ENCODE peak calls at places on chromosomes 12 and 14, in six cellular contexts. O is fibroblast of pulmonary artery, H is mucosa of descending colon, G is uterus, C is GM23338, X is AG04450. I is an unnamed sample.
A peak's percentile ranks its signal among the peaks of the same experiment; 100 is the strongest.

GRCh38 chr12:58981961-58982360 is 61.7 kb upstream of the LRIG3 start:
- DNase-seq in O (no peak), C (no peak), X (no peak), G (no peak), H (no peak), I (no peak)

GRCh38 chr14:94827711-94828505 is 58.0 kb upstream of the GSC start:
- DNase-seq in X (no peak), H (no peak), O (no peak), C (no peak), G (peak; percentile 64), I (no peak)

GRCh38 chr14:94346841-94347240 is 23.7 kb upstream of the SERPINA6 start:
- DNase-seq in X (no peak), O (no peak), C (no peak), H (no peak), G (no peak), I (no peak)

GRCh38 chr14:104154246-104154645 is 15.9 kb downstream of the KIF26A start:
- DNase-seq in G (no peak), C (no peak), H (no peak), X (no peak), O (no peak), I (no peak)

GRCh38 chr12:119704065-119704747 is 36.3 kb downstream of the PRKAB1 start:
- DNase-seq in H (no peak), G (no peak), X (no peak), C (no peak), O (peak; percentile 22), I (peak; percentile 65)

GRCh38 chr12:79618848-79619404 is 71.8 kb downstream of the PAWR start:
- DNase-seq in X (no peak), H (no peak), C (no peak), G (no peak), O (peak; percentile 40), I (no peak)

GRCh38 chr12:65074932-65075331 is 46.2 kb downstream of the WIF1 start:
- DNase-seq in O (no peak), X (no peak), G (no peak), C (peak; percentile 47), H (no peak), I (no peak)

GRCh38 chr14:41642402-41643195 is 35.9 kb downstream of the LRFN5 start:
- DNase-seq in H (no peak), X (no peak), G (no peak), O (peak; percentile 36), C (peak; percentile 41), I (peak; percentile 17)

GRCh38 chr14:59085207-59085739 is 103.2 kb upstream of the DAAM1 start:
- DNase-seq in G (no peak), O (no peak), X (no peak), C (peak; percentile 16), H (no peak), I (no peak)

GRCh38 chr14:32370720-32371119 is 41.6 kb downstream of the AKAP6 start:
- DNase-seq in H (no peak), G (no peak), X (peak; percentile 43), O (peak; percentile 67), C (no peak), I (peak; percentile 85)

GRCh38 chr12:119669744-119670472 is 2.0 kb downstream of the PRKAB1 start:
- DNase-seq in G (no peak), O (no peak), H (peak; percentile 71), C (no peak), X (no peak), I (no peak)

GRCh38 chr12:47882796-47883546 is 21.8 kb downstream of the VDR start:
- DNase-seq in O (no peak), H (peak; percentile 74), G (no peak), X (no peak), C (peak; percentile 11), I (no peak)

GRCh38 chr12:105357162-105357691 is 26.7 kb downstream of the C12orf75 start:
- DNase-seq in C (no peak), G (no peak), O (no peak), H (no peak), X (no peak), I (no peak)

GRCh38 chr12:122870867-122871664 is 24.9 kb downstream of the VPS37B start:
- DNase-seq in O (peak; percentile 65), X (no peak), H (peak; percentile 62), G (peak; percentile 20), C (no peak), I (peak; percentile 74)

GRCh38 chr12:106192659-106193403 is 54.1 kb upstream of the NUAK1 start:
- DNase-seq in G (no peak), O (no peak), X (no peak), H (no peak), C (no peak), I (no peak)

GRCh38 chr12:96652870-96653269 is 163.5 kb downstream of the CFAP54 start:
- DNase-seq in O (no peak), X (no peak), C (no peak), G (no peak), H (no peak), I (no peak)

DNA sequence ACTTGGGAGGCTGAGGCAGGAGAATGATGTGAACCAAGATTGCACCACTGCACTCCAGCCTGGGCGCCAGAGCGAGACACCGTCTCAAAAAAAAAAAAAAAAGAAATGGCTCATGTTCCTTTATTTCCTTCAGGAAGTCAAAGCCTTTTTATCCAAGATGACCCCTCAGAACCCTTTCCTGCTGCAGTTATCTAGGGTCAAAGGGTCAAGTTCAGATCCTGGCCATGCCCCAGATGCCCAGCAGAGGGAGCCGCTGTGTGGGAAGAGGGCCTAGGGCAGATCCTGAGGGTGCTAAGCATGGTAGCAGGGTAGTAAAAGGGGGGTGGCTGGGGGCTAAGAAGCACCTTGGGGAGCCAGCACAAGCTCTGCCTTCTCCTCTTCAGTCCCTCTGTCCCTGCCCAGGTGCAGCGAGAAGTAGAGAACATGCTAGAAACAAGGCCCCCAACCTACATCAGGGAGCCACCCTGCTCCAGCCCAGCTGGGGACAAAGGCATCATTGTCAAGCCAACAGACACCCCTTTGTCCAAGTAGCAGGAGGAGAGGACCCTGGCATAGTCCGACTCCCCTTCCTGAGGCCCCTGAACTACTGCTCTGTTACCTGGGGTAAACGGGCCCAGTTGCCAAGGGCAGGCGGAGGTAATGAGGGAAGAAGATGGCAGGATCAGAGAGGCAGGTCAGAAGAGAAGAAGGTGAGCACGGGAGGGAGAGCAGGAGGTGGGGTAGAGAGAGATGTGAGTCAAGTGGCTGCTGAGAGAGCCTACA is 6.5 kb downstream of the NFE2 start:
- DNase-seq in G (peak; percentile 32), X (no peak), C (peak; percentile 89), O (peak; percentile 36), H (peak; percentile 74), I (peak; percentile 41)
- TF ChIP-seq CTCF in G (peak; percentile 43), X (peak; percentile 82), C (peak; percentile 97), O (peak; percentile 88), H (peak; percentile 59), I (peak; percentile 96)

DNA sequence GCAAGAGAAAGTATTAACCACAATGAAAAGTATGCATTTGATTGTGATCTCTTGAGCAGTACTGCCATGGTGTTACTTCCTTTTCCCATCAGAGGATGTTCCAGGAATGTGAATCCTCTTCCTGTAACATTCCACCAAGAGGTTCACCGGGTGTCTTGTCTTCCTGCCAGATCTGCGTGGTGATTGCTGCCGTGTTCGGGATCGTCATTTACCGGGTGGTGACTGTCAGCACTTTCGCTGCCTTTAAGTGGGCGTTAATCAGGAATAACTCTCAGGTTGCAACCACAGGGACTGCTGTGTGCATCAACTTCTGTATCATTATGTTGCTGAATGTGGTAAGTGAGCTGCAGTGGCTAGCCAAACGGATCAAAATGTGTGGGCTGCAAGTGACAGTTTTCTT is 123.5 kb downstream of the SLC5A8 start:
- DNase-seq in G (no peak), H (no peak), C (peak; percentile 37), O (peak; percentile 51), X (no peak), I (peak; percentile 28)
- H3K4me3 ChIP-seq in G (no peak overlapping the region), H (no peak overlapping the region), C (no peak overlapping the region), O (no peak overlapping the region), X (no peak overlapping the region), I (no peak overlapping the region)

GRCh38 chr12:109944975-109945374 is 44.9 kb downstream of the TCHP start:
- DNase-seq in H (no peak), C (peak; percentile 92), O (peak; percentile 45), X (no peak), G (no peak), I (peak; percentile 64)
- TF ChIP-seq CTCF in H (no peak), C (peak; percentile 52), O (no peak), X (no peak), G (no peak), I (peak; percentile 3)

GRCh38 chr12:89098390-89099102 is 253.8 kb downstream of the DUSP6 start:
- DNase-seq in O (peak; percentile 42), G (no peak), H (peak; percentile 39), X (no peak), C (peak; percentile 85), I (no peak)
- H3K4me3 ChIP-seq in O (no peak overlapping the region), G (no peak overlapping the region), H (no peak overlapping the region), X (no peak overlapping the region), C (peak overlapping the region; percentile 40), I (no peak overlapping the region)

GRCh38 chr14:100320157-100320856 is 2.8 kb upstream of the SLC25A47 start:
- DNase-seq in G (no peak), C (no peak), O (no peak), X (no peak), H (no peak), I (no peak)

GRCh38 chr14:100314724-100315123 is 8.4 kb upstream of the SLC25A47 start:
- DNase-seq in G (no peak), X (no peak), C (no peak), H (no peak), O (no peak), I (no peak)

GRCh38 chr14:100317389-100317788 is 5.8 kb upstream of the SLC25A47 start:
- DNase-seq in O (no peak), C (no peak), X (no peak), G (no peak), H (no peak), I (no peak)

GRCh38 chr14:100321473-100322137 is 1.5 kb upstream of the SLC25A47 start:
- DNase-seq in G (no peak), X (no peak), C (no peak), O (no peak), H (peak; percentile 11), I (no peak)

DNA sequence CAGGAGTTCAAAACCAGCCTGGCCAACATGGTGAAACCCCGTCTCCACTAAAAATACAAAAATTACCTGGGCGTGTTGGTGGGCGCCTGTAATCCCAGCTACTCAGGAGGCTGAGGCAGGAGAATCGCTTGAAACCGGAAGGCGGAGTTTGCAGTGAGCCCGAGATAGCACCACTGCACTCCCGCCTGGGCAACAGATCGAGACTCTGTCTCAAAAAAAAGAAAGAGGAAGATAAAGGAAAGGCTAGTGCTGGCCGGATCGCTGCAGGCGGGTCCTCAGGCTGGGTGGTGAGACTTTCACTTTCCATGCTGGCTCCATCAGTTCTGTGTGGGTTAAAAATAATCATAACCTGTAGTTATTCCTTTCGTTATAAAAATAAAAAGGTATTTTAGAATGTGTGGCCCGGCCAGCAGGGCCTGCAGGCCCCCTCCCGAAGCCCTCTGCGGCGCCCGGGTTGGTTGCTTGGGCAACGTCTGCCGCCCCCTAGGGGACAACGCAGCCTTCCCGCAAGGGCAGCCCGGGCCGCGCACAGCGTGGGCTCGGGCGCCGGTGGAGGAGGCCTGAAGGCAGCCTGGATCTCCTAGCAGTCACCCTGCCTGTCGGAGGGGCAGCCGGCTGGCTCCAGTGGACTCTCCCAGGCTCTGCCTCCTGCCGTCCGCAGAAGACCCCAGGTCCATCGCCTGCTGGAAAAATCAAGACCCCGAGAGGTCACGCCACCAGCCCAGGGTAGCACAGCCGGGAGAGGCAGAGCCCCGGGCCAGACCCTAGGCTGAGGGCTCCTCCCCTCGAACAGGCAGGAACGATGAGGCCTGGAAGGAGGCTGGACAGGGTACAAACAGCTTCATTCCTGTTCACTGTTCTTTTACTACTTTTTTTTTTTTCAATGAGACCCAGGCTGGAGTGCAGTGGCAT is 5.0 kb upstream of the SLC25A47 start:
- DNase-seq in H (peak; percentile 77), O (peak; percentile 66), C (peak; percentile 90), G (peak; percentile 76), X (no peak), I (peak; percentile 60)
- TF ChIP-seq CTCF in H (peak; percentile 79), O (peak; percentile 59), C (peak; percentile 84), G (peak; percentile 84), X (peak; percentile 70), I (peak; percentile 73)

I was measured in cardiac fibroblast.